ENCODE peak calls at places on chromosomes 12 and 14, in four cellular contexts. U is activated CD4-positive, alpha-beta T cell treated with anti-CD3 and anti-CD28 coated beads for 36 hours; E is Peyer's patch; Q is H4. H is an unnamed sample.
A peak's percentile ranks its signal among the peaks of the same experiment; 100 is the strongest.

GRCh38 chr12:110733857-110734373 is 8.8 kb downstream of the PPP1CC start:
- DNase-seq in U (no peak), E (no peak), Q (no peak), H (no peak)

GRCh38 chr14:94088516-94088915 is 7.4 kb downstream of the IFI27L1 start:
- DNase-seq in U (no peak), E (no peak), Q (no peak), H (no peak)

GRCh38 chr14:102015771-102016170 is 51.4 kb downstream of the DYNC1H1 start:
- DNase-seq in U (no peak), Q (no peak), E (no peak), H (no peak)

GRCh38 chr14:27528328-27528727 is 930.5 kb upstream of the NOVA1 start:
- DNase-seq in Q (peak; percentile 50), E (no peak), U (no peak), H (no peak)

GRCh38 chr12:85874064-85874463 is at the start of gene NTS:
- DNase-seq in E (no peak), U (no peak), Q (peak; percentile 9), H (no peak)

GRCh38 chr12:30880061-30880460 is 46.5 kb upstream of the TSPAN11 start:
- DNase-seq in U (no peak), E (no peak), Q (no peak), H (no peak)

GRCh38 chr12:541676-542289 is 82.0 kb downstream of the B4GALNT3 start:
- DNase-seq in Q (no peak), E (no peak), U (no peak), H (no peak)

GRCh38 chr12:55842681-55843429 is at the start of gene MMP19:
- DNase-seq in Q (peak; percentile 48), U (no peak), E (no peak), H (no peak)

GRCh38 chr12:107057071-107057834 is 36.1 kb downstream of the CRY1 start:
- DNase-seq in U (no peak), Q (no peak), E (no peak), H (no peak)

GRCh38 chr14:72780771-72781170 is 113.1 kb downstream of the DPF3 start:
- DNase-seq in U (no peak), Q (no peak), E (no peak), H (no peak)

GRCh38 chr12:129440278-129440677 is 463.5 kb downstream of the TMEM132D start:
- DNase-seq in U (no peak), E (no peak), Q (no peak), H (no peak)

GRCh38 chr12:85804663-85805062 is 31.5 kb downstream of the RASSF9 start:
- DNase-seq in Q (peak; percentile 17), E (no peak), U (no peak), H (no peak)

GRCh38 chr14:88023658-88024187 is 18.8 kb downstream of the GPR65 start:
- DNase-seq in Q (no peak), E (no peak), U (no peak), H (no peak)

GRCh38 chr14:47675239-47675488 is 241 bp downstream of the MDGA2 start:
- DNase-seq in E (no peak), Q (no peak), U (no peak), H (no peak)

GRCh38 chr14:54570651-54571415 is 3.9 kb downstream of the SAMD4A start:
- DNase-seq in Q (no peak), E (no peak), U (no peak), H (no peak)

GRCh38 chr14:95134304-95134933 is 22.9 kb downstream of the DICER1 start:
- DNase-seq in E (no peak), U (no peak), Q (no peak), H (no peak)

GRCh38 chr12:131223791-131224567 is 270.3 kb downstream of the ADGRD1 start:
- DNase-seq in Q (no peak), E (no peak), U (no peak), H (no peak)

GRCh38 chr12:65765436-65765813 is 58.9 kb upstream of the HMGA2 start:
- DNase-seq in Q (no peak), E (no peak), U (no peak), H (no peak)

GRCh38 chr12:39199371-39199770 is 243.5 kb downstream of the KIF21A start:
- DNase-seq in U (no peak), E (no peak), Q (peak; percentile 25), H (no peak)

GRCh38 chr14:76773188-76773885 is 12.1 kb downstream of the VASH1 start:
- DNase-seq in U (peak; percentile 51), E (peak; percentile 20), Q (peak; percentile 90), H (no peak)

GRCh38 chr14:26729851-26730250 is 132.0 kb upstream of the NOVA1 start:
- DNase-seq in Q (peak; percentile 3), U (no peak), E (no peak), H (no peak)

GRCh38 chr12:47818701-47819543 is 781 bp downstream of the HDAC7 start:
- DNase-seq in Q (no peak), U (peak; percentile 75), E (peak; percentile 62), H (peak; percentile 76)

GRCh38 chr12:52186135-52186840 is 5.5 kb downstream of the KRT80 start:
- DNase-seq in U (no peak), E (no peak), Q (no peak), H (no peak)

GRCh38 chr12:78191611-78192010 is 360.9 kb downstream of the NAV3 start:
- DNase-seq in E (no peak), U (no peak), Q (no peak), H (no peak)

GRCh38 chr12:14442221-14442881 is 76.9 kb downstream of the ATF7IP start:
- DNase-seq in U (no peak), Q (no peak), E (no peak), H (peak; percentile 70)

GRCh38 chr12:16008442-16008841 is 97.3 kb downstream of the DERA start:
- DNase-seq in U (no peak), E (no peak), Q (peak; percentile 19), H (peak; percentile 57)

GRCh38 chr12:94235894-94236293 is 87.5 kb downstream of the PLXNC1 start:
- DNase-seq in U (no peak), Q (no peak), E (no peak), H (no peak)

GRCh38 chr14:102085503-102085902 is 1.3 kb downstream of the HSP90AA1 start:
- DNase-seq in Q (no peak), U (no peak), E (no peak), H (no peak)

GRCh38 chr12:82426081-82426480 is 67.8 kb downstream of the METTL25 start:
- DNase-seq in E (no peak), U (no peak), Q (no peak), H (no peak)

GRCh38 chr12:28537474-28537873 is 347.2 kb downstream of the CCDC91 start:
- DNase-seq in Q (no peak), U (no peak), E (no peak), H (no peak)

GRCh38 chr14:80356413-80356812 is 145.1 kb upstream of the DIO2 start:
- DNase-seq in E (no peak), Q (no peak), U (peak; percentile 4), H (no peak)